ENCODE peak calls at places on chromosomes 6 and 20, in six cellular contexts. F is T-cell; K is CD8-positive, alpha-beta T cell; U is activated B cell treated with CpG ODN at 0.5 μM for 24 hours; J is H7; O is fibroblast of the aortic adventitia. A is an unnamed sample.

GRCh38 chr6:143592335-143592734 is 80.8 kb upstream of the FUCA2 start:
- DNase-seq in F (no peak), K (no peak), U (no peak), J (peak), O (no peak), A (no peak)

GRCh38 chr20:36482044-36482473 is 59.3 kb upstream of the MYL9 start:
- DNase-seq in F (no peak), K (no peak), U (no peak), J (no peak), O (no peak), A (peak)

GRCh38 chr20:45229264-45230056 is 8.3 kb downstream of the SEMG2 start:
- DNase-seq in F (peak), K (no peak), U (no peak), J (peak), O (no peak), A (peak)

GRCh38 chr20:32966382-32966781 is 37.9 kb downstream of the SUN5 start:
- DNase-seq in F (no peak), K (no peak), U (peak), J (peak), O (no peak), A (no peak)

GRCh38 chr6:148429423-148429822 is 86.8 kb downstream of the SASH1 start:
- DNase-seq in F (no peak), K (no peak), U (no peak), J (no peak), O (no peak), A (no peak)

GRCh38 chr6:20875369-20875963 is 341.2 kb downstream of the CDKAL1 start:
- DNase-seq in F (no peak), K (no peak), U (no peak), J (peak), O (peak), A (no peak)

GRCh38 chr6:92681401-92681800 is 738.0 kb downstream of the EPHA7 start:
- DNase-seq in F (no peak), K (no peak), U (no peak), J (no peak), O (no peak), A (no peak)

GRCh38 chr20:63698739-63699465 is 2.5 kb downstream of the TNFRSF6B start:
- DNase-seq in F (no peak), K (no peak), U (no peak), J (peak), O (peak), A (no peak)

GRCh38 chr6:20802596-20802995 is 268.3 kb downstream of the CDKAL1 start:
- DNase-seq in F (no peak), K (no peak), U (no peak), J (no peak), O (no peak), A (no peak)

GRCh38 chr6:78598966-78599365 is 268.4 kb upstream of the IRAK1BP1 start:
- DNase-seq in F (no peak), K (no peak), U (no peak), J (no peak), O (peak), A (no peak)

GRCh38 chr6:159943101-159943632 is 25.7 kb upstream of the IGF2R start:
- DNase-seq in F (no peak), K (no peak), U (no peak), J (no peak), O (peak), A (no peak)

GRCh38 chr6:30494275-30494990 is 5.1 kb downstream of the HLA-E start:
- DNase-seq in F (no peak), K (no peak), U (no peak), J (no peak), O (no peak), A (no peak)

GRCh38 chr20:23013429-23013828 is 21.7 kb upstream of the SSTR4 start:
- DNase-seq in F (no peak), K (no peak), U (no peak), J (no peak), O (no peak), A (no peak)

GRCh38 chr6:155040946-155041345 is 45.8 kb downstream of the TIAM2 start:
- DNase-seq in F (no peak), K (no peak), U (no peak), J (no peak), O (no peak), A (no peak)

GRCh38 chr20:62433655-62434054 is 6.3 kb upstream of the RBBP8NL start:
- DNase-seq in F (no peak), K (no peak), U (no peak), J (no peak), O (peak), A (no peak)

GRCh38 chr6:144449911-144450690 is 165.0 kb downstream of the UTRN start:
- DNase-seq in F (no peak), K (no peak), U (no peak), J (no peak), O (peak), A (no peak)

GRCh38 chr6:54308677-54309315 is 555 bp downstream of the TINAG start:
- DNase-seq in F (no peak), K (no peak), U (no peak), J (no peak), O (no peak), A (no peak)